ENCODE peak calls at places on chromosome 3, in six cellular contexts. I, O, K, N, A and D are unnamed samples.

GRCh38 chr3:76129441-76129840 is 344.1 kb upstream of the ZNF717 start:
- DNase-seq in N (no peak), K (no peak), A (no peak), O (no peak), I (no peak), D (no peak)

GRCh38 chr3:5188419-5189405 is 1.2 kb downstream of the EDEM1 start:
- DNase-seq in A (no peak), I (peak), N (no peak), O (peak), K (peak), D (no peak)

GRCh38 chr3:45742432-45743089 is 53.4 kb downstream of the SACM1L start:
- DNase-seq in K (no peak), I (no peak), O (no peak), A (no peak), N (no peak), D (no peak)

GRCh38 chr3:139309880-139310279 is 33.9 kb upstream of the MRPS22 start:
- DNase-seq in A (no peak), I (peak), O (no peak), K (no peak), N (no peak), D (no peak)

GRCh38 chr3:149316427-149316826 is 17.0 kb downstream of the TM4SF18 start:
- DNase-seq in K (no peak), N (no peak), I (no peak), O (no peak), A (no peak), D (no peak)

GRCh38 chr3:54427951-54428871 is 305.9 kb downstream of the CACNA2D3 start:
- DNase-seq in I (peak), N (peak), A (peak), O (no peak), K (peak), D (peak)

GRCh38 chr3:126956361-126956760 is 26.6 kb upstream of the PLXNA1 start:
- DNase-seq in N (no peak), I (no peak), K (no peak), O (no peak), A (no peak), D (no peak)

GRCh38 chr3:66362541-66362941 is 138.3 kb downstream of the LRIG1 start:
- DNase-seq in O (no peak), K (no peak), N (no peak), A (no peak), I (peak), D (no peak)

GRCh38 chr3:136624894-136625815 is 127.0 kb downstream of the STAG1 start:
- DNase-seq in K (peak), I (peak), O (no peak), N (no peak), A (no peak), D (no peak)